ENCODE peak calls at places on chromosomes 2 and 18, in seven cellular contexts. U is mammary epithelial cell, X is SK-N-SH, Y is bronchial epithelial cell, H is AG09309, F is dorsolateral prefrontal cortex, Z is transverse colon. O is an unnamed sample.

GRCh38 chr2:46829240-46829970 is 86.2 kb downstream of the MCFD2 start:
- DNase-seq in U (no peak), X (no peak), Y (no peak), H (no peak), F (no peak), Z (no peak), O (no peak)

GRCh38 chr2:190533968-190534309 is 583 bp downstream of the NEMP2 start:
- DNase-seq in U (peak), X (no peak), Y (no peak), H (no peak), F (no peak), Z (no peak), O (no peak)

GRCh38 chr2:61177727-61178549 is 15.9 kb downstream of the C2orf74 start:
- DNase-seq in U (peak), X (no peak), Y (no peak), H (no peak), F (no peak), Z (peak), O (no peak)

GRCh38 chr2:71538656-71539265 is 85.4 kb downstream of the DYSF start:
- DNase-seq in U (no peak), X (no peak), Y (no peak), H (no peak), F (no peak), Z (no peak), O (no peak)

GRCh38 chr2:158179660-158180059 is 78.0 kb downstream of the UPP2 start:
- DNase-seq in U (no peak), X (no peak), Y (peak), H (no peak), F (no peak), Z (no peak), O (no peak)

GRCh38 chr2:200156140-200156858 is 150.2 kb upstream of the SPATS2L start:
- DNase-seq in U (peak), X (no peak), Y (peak), H (peak), F (no peak), Z (no peak), O (no peak)

GRCh38 chr2:47172922-47173695 is 18.0 kb upstream of the STPG4 start:
- DNase-seq in U (no peak), X (no peak), Y (no peak), H (no peak), F (no peak), Z (no peak), O (no peak)

GRCh38 chr2:204877691-204878090 is 332.4 kb downstream of the PARD3B start:
- DNase-seq in U (no peak), X (no peak), Y (no peak), H (no peak), F (no peak), Z (no peak), O (no peak)

GRCh38 chr2:56191617-56192016 is 7.8 kb downstream of the CCDC85A start:
- DNase-seq in U (peak), X (no peak), Y (peak), H (no peak), F (no peak), Z (no peak), O (no peak)

GRCh38 chr2:118197011-118197695 is 108.9 kb downstream of the INSIG2 start:
- DNase-seq in U (no peak), X (peak), Y (no peak), H (no peak), F (no peak), Z (no peak), O (no peak)

GRCh38 chr2:21038403-21039073 is 5.3 kb downstream of the APOB start:
- DNase-seq in U (peak), X (no peak), Y (peak), H (no peak), F (no peak), Z (no peak), O (no peak)

DNA sequence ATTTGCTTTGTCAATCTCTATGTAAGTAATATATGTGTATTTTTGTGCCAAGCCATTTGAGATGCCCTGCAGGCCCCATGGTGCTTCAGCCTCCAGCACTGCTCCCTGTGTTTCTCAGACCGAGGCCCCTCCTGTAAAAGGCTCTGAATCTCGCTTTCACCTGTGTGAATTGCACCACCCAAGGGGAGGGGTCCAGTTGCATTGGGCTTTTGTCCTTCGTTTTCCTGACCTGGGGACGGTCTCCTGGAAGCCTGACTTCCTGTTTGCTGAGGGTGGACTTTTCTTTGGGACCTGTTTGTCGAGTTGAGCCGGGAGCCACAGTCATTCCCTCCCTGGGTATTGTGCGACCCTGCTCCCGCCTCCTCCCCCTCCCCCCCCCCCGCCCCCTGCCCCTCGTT is 48.9 kb downstream of the AGAP1 start:
- DNase-seq in U (no peak), X (no peak), Y (no peak), H (no peak), F (no peak), Z (peak), O (no peak)
- H3K4me3 ChIP-seq in U (no peak), X (no peak), Y (no peak), H (no peak), F (no peak), Z (no peak), O (no peak)

GRCh38 chr18:34594243-34594642 is 115.9 kb upstream of the DTNA start:
- DNase-seq in U (no peak), X (no peak), Y (no peak), H (no peak), F (no peak), Z (no peak), O (no peak)

GRCh38 chr18:34590503-34590902 is 119.6 kb upstream of the DTNA start:
- DNase-seq in U (no peak), X (no peak), Y (no peak), H (no peak), F (no peak), Z (no peak), O (peak)

GRCh38 chr18:34595673-34596072 is 114.4 kb upstream of the DTNA start:
- DNase-seq in U (peak), X (no peak), Y (peak), H (no peak), F (no peak), Z (no peak), O (no peak)

GRCh38 chr18:34591920-34592444 is 118.1 kb upstream of the DTNA start:
- DNase-seq in U (no peak), X (no peak), Y (no peak), H (no peak), F (no peak), Z (no peak), O (no peak)

GRCh38 chr18:34592961-34593382 is 117.1 kb upstream of the DTNA start:
- DNase-seq in U (peak), X (no peak), Y (peak), H (no peak), F (peak), Z (peak), O (peak)
- H3K4me3 ChIP-seq in U (peak), X (no peak), Y (no peak), H (peak), F (peak), Z (peak), O (peak)

DNA sequence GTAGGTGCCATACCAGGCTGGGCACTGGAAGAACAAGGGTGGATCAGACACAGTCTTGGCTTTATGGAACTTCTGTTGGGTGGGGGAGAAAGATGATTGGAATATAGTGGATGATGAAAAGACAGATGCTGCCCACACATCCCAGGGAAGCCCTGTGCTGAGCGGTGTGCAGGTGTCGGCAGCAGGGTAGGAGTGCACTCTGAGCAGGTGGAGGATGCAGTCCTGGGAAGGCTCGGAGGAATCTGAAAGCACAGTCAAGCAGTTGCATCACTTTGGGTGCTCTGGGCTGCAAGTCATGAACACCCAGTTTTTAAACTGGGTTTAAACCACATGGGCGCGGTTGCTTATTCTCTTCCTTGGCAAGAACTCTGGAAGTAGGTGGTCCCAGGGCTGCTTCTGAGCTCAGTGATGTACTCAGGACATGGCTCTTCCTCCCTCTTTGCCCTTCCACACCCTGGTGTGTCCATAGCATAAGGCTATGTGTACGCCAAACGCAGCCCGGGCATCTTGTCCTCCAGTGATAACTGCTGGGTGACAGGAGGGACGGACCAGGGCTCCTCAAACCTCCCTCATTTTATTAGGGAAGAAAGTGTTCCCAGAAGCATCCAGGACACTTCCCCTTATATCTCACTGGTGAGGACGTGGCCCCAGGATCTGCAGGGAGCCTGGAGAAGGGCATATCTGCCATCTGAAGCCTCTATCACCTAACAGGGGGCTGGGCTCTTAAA is 84.0 kb downstream of the SH3RF3 start:
- DNase-seq in U (no peak), X (no peak), Y (no peak), H (no peak), F (no peak), Z (no peak), O (no peak)
- H3K4me3 ChIP-seq in U (no peak), X (no peak), Y (no peak), H (no peak), F (no peak), Z (no peak), O (no peak)

GRCh38 chr18:75070625-75071483 is 138.1 kb downstream of the PTGR3 start:
- DNase-seq in U (peak), X (no peak), Y (peak), H (peak), F (no peak), Z (peak), O (peak)

GRCh38 chr18:75068682-75069435 is 140.1 kb downstream of the PTGR3 start:
- DNase-seq in U (no peak), X (no peak), Y (peak), H (no peak), F (no peak), Z (no peak), O (no peak)

GRCh38 chr18:75071484-75071785 is 137.5 kb downstream of the PTGR3 start:
- DNase-seq in U (no peak), X (no peak), Y (no peak), H (no peak), F (no peak), Z (peak), O (no peak)

GRCh38 chr18:75071866-75072671 is 136.9 kb downstream of the PTGR3 start:
- DNase-seq in U (no peak), X (no peak), Y (no peak), H (no peak), F (no peak), Z (no peak), O (no peak)

GRCh38 chr18:75070235-75070624 is 138.7 kb downstream of the PTGR3 start:
- DNase-seq in U (no peak), X (no peak), Y (no peak), H (no peak), F (no peak), Z (no peak), O (no peak)
- H3K4me3 ChIP-seq in U (no peak), X (no peak), Y (no peak), H (no peak), F (no peak), Z (no peak), O (no peak)

GRCh38 chr2:184067502-184067901 is 530.8 kb upstream of the ZNF804A start:
- DNase-seq in U (no peak), X (peak), Y (no peak), H (no peak), F (peak), Z (no peak), O (no peak)
- H3K4me3 ChIP-seq in U (no peak), X (no peak), Y (no peak), H (no peak), F (no peak), Z (no peak), O (no peak)